ENCODE peak calls at places on chromosomes 6 and 20, in six cellular contexts. O is PC-3; Y is left ventricle myocardium inferior; P is CD8-positive, alpha-beta T cell; S is heart left ventricle; T is OCI-LY7. B is an unnamed sample.

GRCh38 chr6:84728602-84729001 is 35.8 kb downstream of the TBX18 start:
- DNase-seq in O (peak), Y (no peak), P (no peak), S (no peak), T (peak), B (no peak)

GRCh38 chr6:98039443-98039842 is 756.4 kb upstream of the MMS22L start:
- DNase-seq in O (no peak), Y (no peak), P (no peak), S (no peak), T (no peak), B (no peak)

GRCh38 chr20:21518292-21518991 is 4.6 kb upstream of the NKX2-2 start:
- DNase-seq in O (no peak), Y (no peak), P (no peak), S (no peak), T (no peak), B (no peak)

GRCh38 chr20:62716198-62716940 is 7.7 kb downstream of the NTSR1 start:
- DNase-seq in O (no peak), Y (no peak), P (peak), S (no peak), T (no peak), B (peak)

GRCh38 chr6:157143171-157143884 is 180.0 kb downstream of the TMEM242 start:
- DNase-seq in O (peak), Y (peak), P (peak), S (no peak), T (no peak), B (peak)

GRCh38 chr20:23092861-23093543 is 6.9 kb upstream of the CD93 start:
- DNase-seq in O (no peak), Y (no peak), P (no peak), S (no peak), T (no peak), B (no peak)

GRCh38 chr6:35017461-35018183 is 123.5 kb downstream of the TCP11 start:
- DNase-seq in O (no peak), Y (peak), P (no peak), S (peak), T (no peak), B (peak)

GRCh38 chr6:37139223-37139962 is 30.6 kb upstream of the PIM1 start:
- DNase-seq in O (no peak), Y (no peak), P (no peak), S (no peak), T (no peak), B (no peak)

GRCh38 chr20:7924692-7925091 is 15.6 kb downstream of the HAO1 start:
- DNase-seq in O (peak), Y (no peak), P (no peak), S (no peak), T (no peak), B (no peak)

GRCh38 chr20:59381658-59382057 is 81.2 kb downstream of the EDN3 start:
- DNase-seq in O (no peak), Y (no peak), P (no peak), S (no peak), T (no peak), B (no peak)

DNA sequence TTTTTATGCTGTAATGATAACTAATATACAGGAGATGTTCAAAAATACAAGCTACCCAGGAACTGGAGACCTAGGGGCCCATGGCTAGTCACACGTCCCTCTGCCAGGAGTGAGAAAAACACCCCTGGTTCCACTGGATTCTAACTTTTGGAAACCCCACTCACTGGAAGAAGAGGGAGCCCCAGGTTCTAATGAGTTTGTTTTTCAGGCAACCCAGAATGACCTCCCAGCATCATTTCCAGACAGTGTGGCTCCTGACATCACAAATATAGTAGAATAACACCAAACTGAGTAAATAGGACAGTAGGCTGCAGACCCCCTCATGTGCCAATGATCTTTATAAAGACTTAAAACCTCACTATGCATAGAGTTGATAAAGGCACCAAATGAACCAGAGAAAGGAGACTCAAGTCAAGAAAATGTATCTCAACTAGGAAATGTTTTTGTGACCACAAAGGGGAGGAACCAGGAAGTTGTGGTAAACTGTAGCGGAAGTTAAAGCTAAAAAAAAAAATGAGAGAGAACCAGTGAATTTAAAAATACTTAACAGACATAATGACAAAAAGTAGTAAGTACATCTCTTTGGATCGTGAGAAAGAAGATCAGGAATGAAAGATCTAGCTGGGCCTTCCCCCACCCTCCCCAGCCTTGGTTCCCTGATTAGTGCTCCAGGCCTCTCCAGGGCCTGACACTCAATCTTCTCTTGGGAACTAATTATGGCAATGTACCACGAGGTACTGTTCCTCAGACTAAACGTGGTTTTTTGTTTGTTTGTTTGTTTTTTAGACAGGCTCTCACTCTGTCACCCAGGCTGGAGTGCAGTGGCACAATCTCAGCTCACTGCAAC is 19.8 kb downstream of the HLA-E start:
- DNase-seq in O (peak), Y (no peak), P (no peak), S (no peak), T (peak), B (no peak)
- H3K4me3 ChIP-seq in O (no peak), Y (no peak), P (peak), S (no peak), T (peak), B (no peak)

DNA sequence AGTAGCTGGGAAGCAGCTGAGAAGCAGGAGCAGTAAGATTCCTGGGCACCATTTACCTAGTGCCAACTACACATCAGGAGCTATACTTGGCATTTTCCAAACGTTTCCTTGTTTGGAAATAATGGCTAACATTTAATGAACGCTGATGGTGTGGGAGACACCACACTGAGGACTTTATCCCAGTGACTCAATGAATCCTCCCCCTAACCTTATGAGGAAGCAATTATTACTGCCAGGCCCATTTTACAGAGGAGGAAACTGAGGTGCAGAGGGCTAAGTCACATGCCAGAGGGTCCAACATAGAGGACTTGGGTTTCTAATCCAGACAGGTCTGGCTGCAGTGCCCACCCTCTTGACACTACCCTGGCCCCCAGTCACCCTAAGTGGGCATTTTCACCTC is 6.1 kb downstream of the PTGIS start:
- DNase-seq in O (no peak), Y (no peak), P (no peak), S (no peak), T (no peak), B (no peak)
- H3K27ac ChIP-seq in O (no peak), Y (peak), P (no peak), S (peak), T (no peak), B (peak)

GRCh38 chr6:30463651-30464618 is 25.4 kb upstream of the HLA-E start:
- DNase-seq in O (peak), Y (peak), P (peak), S (no peak), T (no peak), B (peak)

GRCh38 chr6:30462482-30462881 is 26.8 kb upstream of the HLA-E start:
- DNase-seq in O (no peak), Y (no peak), P (no peak), S (no peak), T (no peak), B (no peak)

GRCh38 chr6:30461055-30461454 is 28.3 kb upstream of the HLA-E start:
- DNase-seq in O (no peak), Y (no peak), P (no peak), S (no peak), T (no peak), B (no peak)

GRCh38 chr6:30465582-30466306 is 23.6 kb upstream of the HLA-E start:
- DNase-seq in O (no peak), Y (no peak), P (no peak), S (no peak), T (no peak), B (no peak)

GRCh38 chr6:30463242-30463641 is 26.1 kb upstream of the HLA-E start:
- DNase-seq in O (no peak), Y (no peak), P (no peak), S (no peak), T (no peak), B (no peak)
- H3K4me3 ChIP-seq in O (no peak), Y (no peak), P (no peak), S (no peak), T (no peak), B (no peak)

DNA sequence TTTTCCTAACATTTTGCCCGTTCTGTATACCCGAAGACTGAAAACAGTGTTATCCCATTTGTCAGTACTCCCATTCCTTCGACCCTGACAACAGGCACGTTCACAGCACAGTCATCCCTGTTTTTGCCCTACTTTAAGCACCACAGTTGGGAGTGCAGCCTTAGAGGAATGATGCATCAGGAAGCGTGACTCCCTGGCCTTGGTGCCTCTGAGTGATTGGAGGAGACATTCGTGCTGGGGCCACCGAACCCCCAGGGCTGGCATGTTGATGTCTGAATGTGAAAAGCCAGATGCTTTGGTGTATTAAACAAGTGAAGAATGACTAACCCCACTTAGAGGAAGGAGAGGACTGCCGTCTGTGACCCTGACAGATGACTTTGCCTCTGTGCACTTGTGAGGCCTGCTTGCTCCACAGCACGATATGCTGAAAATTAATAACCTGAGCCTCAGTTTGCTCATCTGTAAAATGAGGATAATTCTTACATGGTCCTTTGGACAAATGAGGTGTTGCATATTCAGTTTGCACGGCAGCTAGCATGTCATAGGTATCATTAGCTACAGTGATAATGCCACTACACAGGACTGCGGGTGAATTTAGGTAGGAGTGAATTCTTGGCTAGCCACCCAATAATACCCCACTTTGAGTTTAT is 36.0 kb downstream of the STK35 start:
- DNase-seq in O (no peak), Y (no peak), P (no peak), S (no peak), T (no peak), B (no peak)
- H3K27ac ChIP-seq in O (no peak), Y (peak), P (no peak), S (peak), T (no peak), B (peak)

GRCh38 chr6:99485395-99485773 is 29.8 kb downstream of the USP45 start:
- DNase-seq in O (no peak), Y (no peak), P (no peak), S (no peak), T (no peak), B (no peak)
- H3K4me3 ChIP-seq in O (no peak), Y (no peak), P (no peak), S (no peak), T (no peak), B (no peak)

DNA sequence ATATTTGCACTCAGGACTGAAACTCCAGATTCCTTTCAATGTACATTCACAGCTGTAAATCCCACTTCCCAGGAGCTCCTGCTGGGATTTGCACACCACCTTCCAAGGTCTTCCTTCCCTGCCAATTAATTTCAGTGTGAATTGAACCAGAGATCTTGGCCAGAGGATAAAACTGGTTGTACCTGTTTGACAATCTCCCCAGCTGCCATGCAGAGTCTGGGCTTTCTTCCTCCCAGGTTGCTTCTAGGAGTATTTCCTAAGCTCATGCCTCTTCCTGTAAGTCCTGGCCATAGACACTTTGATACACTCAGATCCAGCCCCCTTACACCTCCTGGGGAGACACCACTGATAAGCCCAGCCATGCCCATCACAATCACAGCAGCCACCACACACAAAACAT is 15.6 kb downstream of the MAFB start:
- DNase-seq in O (peak), Y (no peak), P (no peak), S (no peak), T (no peak), B (no peak)
- H3K27ac ChIP-seq in O (no peak), Y (no peak), P (no peak), S (no peak), T (no peak), B (no peak)

DNA sequence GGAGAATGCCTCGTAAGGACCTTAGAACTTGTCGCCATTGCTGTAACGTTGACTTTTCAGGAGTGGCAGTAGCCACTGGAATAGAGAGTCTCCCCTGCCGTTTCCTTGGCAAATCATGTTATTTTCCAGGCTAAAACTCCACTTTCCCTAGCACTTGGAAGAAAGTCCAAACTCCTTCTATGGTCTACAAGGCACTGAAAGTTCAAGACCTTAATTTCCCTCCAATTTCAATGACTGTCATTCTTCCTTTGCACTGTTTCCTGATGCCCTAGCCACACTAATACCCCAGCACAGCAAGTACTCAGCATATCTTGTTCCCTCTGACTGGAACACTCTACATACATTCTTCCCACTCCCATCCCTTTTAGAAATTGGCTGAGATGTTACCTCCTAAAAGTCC is 1.8 kb upstream of the TBPL1 start:
- DNase-seq in O (no peak), Y (no peak), P (no peak), S (no peak), T (no peak), B (no peak)
- H3K4me3 ChIP-seq in O (peak), Y (peak), P (peak), S (peak), T (peak), B (peak)

B was measured in right cardiac atrium.